ENCODE peak calls at places on chromosomes 16 and 17, in four cellular contexts. One of them, this sample, is unnamed.

GRCh38 chr17:58513391-58513912 is 986 bp downstream of the MTMR4 start:
- DNase-seq in pancreas: no peak
- DNase-seq in CD8-positive, alpha-beta T cell: peak
- DNase-seq in SK-N-SH: peak
- DNase-seq in this sample: no peak

GRCh38 chr16:85750021-85750826 is 672 bp downstream of the C16orf74 start:
- DNase-seq in pancreas: no peak
- DNase-seq in CD8-positive, alpha-beta T cell: peak
- DNase-seq in SK-N-SH: peak
- DNase-seq in this sample: no peak

GRCh38 chr16:72560617-72561016 is 388.7 kb upstream of the PMFBP1 start:
- DNase-seq in pancreas: no peak
- DNase-seq in CD8-positive, alpha-beta T cell: no peak
- DNase-seq in SK-N-SH: no peak
- DNase-seq in this sample: no peak

GRCh38 chr16:56349711-56350161 is 75.6 kb downstream of the AMFR start:
- DNase-seq in pancreas: peak
- DNase-seq in CD8-positive, alpha-beta T cell: no peak
- DNase-seq in SK-N-SH: no peak
- DNase-seq in this sample: no peak

GRCh38 chr16:29745126-29745852 is 501 bp downstream of the C16orf54 start:
- DNase-seq in pancreas: no peak
- DNase-seq in CD8-positive, alpha-beta T cell: peak
- DNase-seq in SK-N-SH: no peak
- DNase-seq in this sample: peak

GRCh38 chr17:35214631-35215273 is 20.6 kb upstream of the SLC35G3 start:
- DNase-seq in pancreas: no peak
- DNase-seq in CD8-positive, alpha-beta T cell: peak
- DNase-seq in SK-N-SH: no peak
- DNase-seq in this sample: no peak

GRCh38 chr16:67825906-67826305 is 16.2 kb upstream of the THAP11 start:
- DNase-seq in pancreas: no peak
- DNase-seq in CD8-positive, alpha-beta T cell: no peak
- DNase-seq in SK-N-SH: no peak
- DNase-seq in this sample: no peak

GRCh38 chr17:38751803-38752118 is 780 bp upstream of the PSMB3 start:
- DNase-seq in pancreas: peak
- DNase-seq in CD8-positive, alpha-beta T cell: peak
- DNase-seq in SK-N-SH: peak
- DNase-seq in this sample: peak

GRCh38 chr16:53561101-53561888 is 58.3 kb upstream of the AKTIP start:
- DNase-seq in pancreas: no peak
- DNase-seq in CD8-positive, alpha-beta T cell: no peak
- DNase-seq in SK-N-SH: no peak
- DNase-seq in this sample: no peak

GRCh38 chr16:68764866-68765265 is 27.8 kb downstream of the CDH1 start:
- DNase-seq in pancreas: no peak
- DNase-seq in CD8-positive, alpha-beta T cell: peak
- DNase-seq in SK-N-SH: no peak
- DNase-seq in this sample: no peak

GRCh38 chr17:48054238-48055185 is 6.4 kb downstream of the NFE2L1 start:
- DNase-seq in pancreas: peak
- DNase-seq in CD8-positive, alpha-beta T cell: no peak
- DNase-seq in SK-N-SH: peak
- DNase-seq in this sample: no peak

GRCh38 chr16:86512860-86513470 is 2.6 kb downstream of the FOXF1 start:
- DNase-seq in pancreas: no peak
- DNase-seq in CD8-positive, alpha-beta T cell: no peak
- DNase-seq in SK-N-SH: no peak
- DNase-seq in this sample: no peak

GRCh38 chr16:47834485-47835024 is 321.2 kb downstream of the ABCC12 start:
- DNase-seq in pancreas: no peak
- DNase-seq in CD8-positive, alpha-beta T cell: no peak
- DNase-seq in SK-N-SH: no peak
- DNase-seq in this sample: no peak

GRCh38 chr17:32318071-32318470 is 23.9 kb downstream of the C17orf75 start:
- DNase-seq in pancreas: no peak
- DNase-seq in CD8-positive, alpha-beta T cell: no peak
- DNase-seq in SK-N-SH: no peak
- DNase-seq in this sample: no peak

GRCh38 chr17:79038545-79039135 is 14.7 kb downstream of the C1QTNF1 start:
- DNase-seq in pancreas: no peak
- DNase-seq in CD8-positive, alpha-beta T cell: no peak
- DNase-seq in SK-N-SH: no peak
- DNase-seq in this sample: no peak

GRCh38 chr16:12917246-12917645 is 15.8 kb downstream of the SHISA9 start:
- DNase-seq in pancreas: no peak
- DNase-seq in CD8-positive, alpha-beta T cell: no peak
- DNase-seq in SK-N-SH: no peak
- DNase-seq in this sample: no peak

GRCh38 chr17:385195-385835 is 32.7 kb upstream of the RPH3AL start:
- DNase-seq in pancreas: peak
- DNase-seq in CD8-positive, alpha-beta T cell: no peak
- DNase-seq in SK-N-SH: peak
- DNase-seq in this sample: no peak

GRCh38 chr17:16583781-16584180 is 14.8 kb upstream of the ZNF287 start:
- DNase-seq in pancreas: no peak
- DNase-seq in CD8-positive, alpha-beta T cell: no peak
- DNase-seq in SK-N-SH: no peak
- DNase-seq in this sample: no peak

GRCh38 chr16:30186782-30187555 is 3.6 kb downstream of the CORO1A start:
- DNase-seq in pancreas: peak
- DNase-seq in CD8-positive, alpha-beta T cell: peak
- DNase-seq in SK-N-SH: peak
- DNase-seq in this sample: peak

GRCh38 chr17:48155889-48156670 is 48.5 kb downstream of the SNX11 start:
- DNase-seq in pancreas: no peak
- DNase-seq in CD8-positive, alpha-beta T cell: no peak
- DNase-seq in SK-N-SH: no peak
- DNase-seq in this sample: no peak

GRCh38 chr17:49513044-49513395 is 17.9 kb downstream of the NGFR start:
- DNase-seq in pancreas: no peak
- DNase-seq in CD8-positive, alpha-beta T cell: no peak
- DNase-seq in SK-N-SH: no peak
- DNase-seq in this sample: no peak

GRCh38 chr16:67526149-67526732 is 2.4 kb upstream of the RIPOR1 start:
- DNase-seq in pancreas: no peak
- DNase-seq in CD8-positive, alpha-beta T cell: no peak
- DNase-seq in SK-N-SH: no peak
- DNase-seq in this sample: no peak

GRCh38 chr17:57577751-57578607 is 167.1 kb downstream of the CCDC182 start:
- DNase-seq in pancreas: no peak
- DNase-seq in CD8-positive, alpha-beta T cell: no peak
- DNase-seq in SK-N-SH: peak
- DNase-seq in this sample: no peak

GRCh38 chr17:79810138-79811027 is 13.5 kb upstream of the CBX8 start:
- DNase-seq in pancreas: peak
- DNase-seq in CD8-positive, alpha-beta T cell: peak
- DNase-seq in SK-N-SH: peak
- DNase-seq in this sample: peak

GRCh38 chr17:69714659-69715058 is 300.2 kb downstream of the MAP2K6 start:
- DNase-seq in pancreas: no peak
- DNase-seq in CD8-positive, alpha-beta T cell: no peak
- DNase-seq in SK-N-SH: no peak
- DNase-seq in this sample: no peak

GRCh38 chr16:19071811-19072777 is 4.7 kb downstream of the COQ7 start:
- DNase-seq in pancreas: no peak
- DNase-seq in CD8-positive, alpha-beta T cell: peak
- DNase-seq in SK-N-SH: peak
- DNase-seq in this sample: peak

GRCh38 chr17:57375770-57376181 is 119.5 kb downstream of the MSI2 start:
- DNase-seq in pancreas: no peak
- DNase-seq in CD8-positive, alpha-beta T cell: no peak
- DNase-seq in SK-N-SH: no peak
- DNase-seq in this sample: no peak

GRCh38 chr16:86424413-86424812 is 85.9 kb upstream of the FOXF1 start:
- DNase-seq in pancreas: no peak
- DNase-seq in CD8-positive, alpha-beta T cell: no peak
- DNase-seq in SK-N-SH: no peak
- DNase-seq in this sample: no peak

GRCh38 chr17:61285483-61286320 is 113.9 kb upstream of the TBX2 start:
- DNase-seq in pancreas: no peak
- DNase-seq in CD8-positive, alpha-beta T cell: no peak
- DNase-seq in SK-N-SH: no peak
- DNase-seq in this sample: no peak
- H3K27ac ChIP-seq in pancreas: no peak
- H3K27ac ChIP-seq in CD8-positive, alpha-beta T cell: no peak
- H3K27ac ChIP-seq in SK-N-SH: peak
- H3K27ac ChIP-seq in this sample: no peak

GRCh38 chr17:66571745-66572144 is 263.2 kb upstream of the CACNG5 start:
- DNase-seq in pancreas: no peak
- DNase-seq in CD8-positive, alpha-beta T cell: no peak
- DNase-seq in SK-N-SH: no peak
- DNase-seq in this sample: no peak

GRCh38 chr17:66564992-66565465 is 262.6 kb downstream of the PRKCA start:
- DNase-seq in pancreas: no peak
- DNase-seq in CD8-positive, alpha-beta T cell: no peak
- DNase-seq in SK-N-SH: no peak
- DNase-seq in this sample: no peak

GRCh38 chr17:66570353-66571195 is 264.3 kb upstream of the CACNG5 start:
- DNase-seq in pancreas: no peak
- DNase-seq in CD8-positive, alpha-beta T cell: no peak
- DNase-seq in SK-N-SH: no peak
- DNase-seq in this sample: no peak

GRCh38 chr17:66569572-66569971 is 265.3 kb upstream of the CACNG5 start:
- DNase-seq in pancreas: no peak
- DNase-seq in CD8-positive, alpha-beta T cell: no peak
- DNase-seq in SK-N-SH: no peak
- DNase-seq in this sample: no peak

GRCh38 chr17:66567234-66568170 is 265.1 kb downstream of the PRKCA start:
- DNase-seq in pancreas: peak
- DNase-seq in CD8-positive, alpha-beta T cell: peak
- DNase-seq in SK-N-SH: peak
- DNase-seq in this sample: peak
- H3K27ac ChIP-seq in pancreas: no peak
- H3K27ac ChIP-seq in CD8-positive, alpha-beta T cell: no peak
- H3K27ac ChIP-seq in SK-N-SH: peak
- H3K27ac ChIP-seq in this sample: no peak

GRCh38 chr16:57809276-57809793 is 7.0 kb upstream of the KIFC3 start:
- DNase-seq in pancreas: peak
- DNase-seq in CD8-positive, alpha-beta T cell: no peak
- DNase-seq in SK-N-SH: no peak
- DNase-seq in this sample: peak

GRCh38 chr16:57807252-57807967 is 5.1 kb upstream of the KIFC3 start:
- DNase-seq in pancreas: peak
- DNase-seq in CD8-positive, alpha-beta T cell: no peak
- DNase-seq in SK-N-SH: no peak
- DNase-seq in this sample: no peak

GRCh38 chr16:57807968-57808528 is 5.8 kb upstream of the KIFC3 start:
- DNase-seq in pancreas: peak
- DNase-seq in CD8-positive, alpha-beta T cell: peak
- DNase-seq in SK-N-SH: peak
- DNase-seq in this sample: no peak

GRCh38 chr16:57809843-57810196 is 7.5 kb upstream of the KIFC3 start:
- DNase-seq in pancreas: peak
- DNase-seq in CD8-positive, alpha-beta T cell: no peak
- DNase-seq in SK-N-SH: no peak
- DNase-seq in this sample: no peak

GRCh38 chr16:57808589-57808988 is 6.3 kb upstream of the KIFC3 start:
- DNase-seq in pancreas: no peak
- DNase-seq in CD8-positive, alpha-beta T cell: no peak
- DNase-seq in SK-N-SH: no peak
- DNase-seq in this sample: no peak
- H3K27ac ChIP-seq in pancreas: peak
- H3K27ac ChIP-seq in CD8-positive, alpha-beta T cell: no peak
- H3K27ac ChIP-seq in SK-N-SH: no peak
- H3K27ac ChIP-seq in this sample: no peak

GRCh38 chr17:82638183-82638773 is 10.0 kb downstream of the WDR45B start:
- DNase-seq in pancreas: no peak
- DNase-seq in CD8-positive, alpha-beta T cell: no peak
- DNase-seq in SK-N-SH: no peak
- DNase-seq in this sample: no peak
- H3K27ac ChIP-seq in pancreas: peak
- H3K27ac ChIP-seq in CD8-positive, alpha-beta T cell: no peak
- H3K27ac ChIP-seq in SK-N-SH: no peak
- H3K27ac ChIP-seq in this sample: no peak

GRCh38 chr16:11254913-11255736 is 879 bp downstream of the SOCS1 start:
- DNase-seq in pancreas: peak
- DNase-seq in CD8-positive, alpha-beta T cell: peak
- DNase-seq in SK-N-SH: peak
- DNase-seq in this sample: peak

GRCh38 chr16:11252482-11252931 is 3.5 kb downstream of the SOCS1 start:
- DNase-seq in pancreas: no peak
- DNase-seq in CD8-positive, alpha-beta T cell: peak
- DNase-seq in SK-N-SH: no peak
- DNase-seq in this sample: no peak

GRCh38 chr16:11253995-11254912 is 1.8 kb downstream of the SOCS1 start:
- DNase-seq in pancreas: no peak
- DNase-seq in CD8-positive, alpha-beta T cell: peak
- DNase-seq in SK-N-SH: no peak
- DNase-seq in this sample: no peak

GRCh38 chr16:11251525-11252481 is 4.2 kb downstream of the SOCS1 start:
- DNase-seq in pancreas: no peak
- DNase-seq in CD8-positive, alpha-beta T cell: peak
- DNase-seq in SK-N-SH: no peak
- DNase-seq in this sample: peak

DNA sequence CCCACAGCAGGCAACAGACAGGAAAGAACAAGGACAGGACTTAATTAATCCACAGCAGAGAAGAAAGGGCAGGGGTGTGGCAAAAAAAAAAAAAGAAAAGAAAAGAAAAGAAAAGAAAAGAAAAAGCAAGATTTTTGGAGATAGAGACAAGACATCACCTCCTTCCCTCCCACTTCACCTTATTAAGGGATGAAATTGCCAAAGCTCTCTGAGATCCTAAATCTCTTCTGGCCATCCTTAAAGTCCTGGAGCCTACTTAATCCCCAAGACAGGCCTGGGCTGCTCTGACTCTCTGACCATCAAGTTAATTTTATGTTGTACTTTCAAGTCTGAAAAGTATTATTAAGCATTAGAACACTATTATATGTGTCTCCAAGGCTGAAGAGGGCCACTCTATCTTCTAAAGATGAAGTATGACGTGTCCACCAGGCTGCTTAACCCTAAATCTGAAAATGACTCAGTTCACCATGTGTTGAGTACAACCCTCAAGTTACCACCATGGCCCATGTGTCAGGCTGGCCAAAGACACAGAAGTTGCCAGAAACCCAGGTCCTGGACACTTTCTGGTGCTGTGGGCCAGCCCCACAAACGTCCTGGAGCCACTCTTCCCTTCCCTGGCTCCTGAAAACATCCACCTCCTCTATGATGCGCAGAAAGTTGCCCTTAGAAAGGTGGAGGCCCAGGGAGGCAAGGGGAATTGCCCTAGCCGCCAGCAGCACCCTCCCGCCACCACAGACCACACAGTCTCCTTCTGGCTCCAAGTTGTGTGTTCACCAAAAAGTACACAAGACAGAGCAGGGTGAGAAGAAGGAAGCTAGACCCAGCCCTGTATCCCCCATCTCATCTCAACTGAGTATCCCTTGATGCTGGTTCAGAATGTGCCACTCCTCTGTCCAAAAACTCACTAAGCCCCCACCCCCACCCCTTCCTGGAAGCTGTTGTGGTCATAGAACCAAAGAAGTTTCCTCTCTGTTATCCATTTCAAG is 2.7 kb downstream of the SOCS1 start:
- DNase-seq in pancreas: no peak
- DNase-seq in CD8-positive, alpha-beta T cell: peak
- DNase-seq in SK-N-SH: no peak
- DNase-seq in this sample: peak
- H3K27ac ChIP-seq in pancreas: no peak
- H3K27ac ChIP-seq in CD8-positive, alpha-beta T cell: no peak
- H3K27ac ChIP-seq in SK-N-SH: no peak
- H3K27ac ChIP-seq in this sample: peak

GRCh38 chr17:77167472-77168306 is 26.9 kb downstream of the SEC14L1 start:
- DNase-seq in pancreas: no peak
- DNase-seq in CD8-positive, alpha-beta T cell: no peak
- DNase-seq in SK-N-SH: no peak
- DNase-seq in this sample: no peak
- H3K27ac ChIP-seq in pancreas: no peak
- H3K27ac ChIP-seq in CD8-positive, alpha-beta T cell: no peak
- H3K27ac ChIP-seq in SK-N-SH: no peak
- H3K27ac ChIP-seq in this sample: no peak